ENCODE peak calls at places on chromosomes 16 and 17, in six cellular contexts. One of them, this sample, is unnamed.

GRCh38 chr17:10357768-10358167 is 15.0 kb downstream of the MYH13 start:
- DNase-seq in ureter: no peak
- DNase-seq in T-helper 17 cell: no peak
- DNase-seq in ELR: no peak
- DNase-seq in cardiac septum: no peak
- DNase-seq in CD4-positive, alpha-beta T cell: no peak
- DNase-seq in this sample: peak

GRCh38 chr16:48817032-48817431 is 207.1 kb upstream of the N4BP1 start:
- DNase-seq in ureter: no peak
- DNase-seq in T-helper 17 cell: no peak
- DNase-seq in ELR: no peak
- DNase-seq in cardiac septum: no peak
- DNase-seq in CD4-positive, alpha-beta T cell: no peak
- DNase-seq in this sample: no peak

GRCh38 chr16:8751481-8752311 is 45.7 kb downstream of the TMEM186 start:
- DNase-seq in ureter: no peak
- DNase-seq in T-helper 17 cell: no peak
- DNase-seq in ELR: peak
- DNase-seq in cardiac septum: no peak
- DNase-seq in CD4-positive, alpha-beta T cell: no peak
- DNase-seq in this sample: peak

GRCh38 chr17:16945513-16946201 is 26.3 kb downstream of the TNFRSF13B start:
- DNase-seq in ureter: peak
- DNase-seq in T-helper 17 cell: no peak
- DNase-seq in ELR: no peak
- DNase-seq in cardiac septum: no peak
- DNase-seq in CD4-positive, alpha-beta T cell: no peak
- DNase-seq in this sample: no peak

GRCh38 chr16:1781758-1782407 is 488 bp downstream of the SPSB3 start:
- DNase-seq in ureter: no peak
- DNase-seq in T-helper 17 cell: no peak
- DNase-seq in ELR: peak
- DNase-seq in cardiac septum: no peak
- DNase-seq in CD4-positive, alpha-beta T cell: no peak
- DNase-seq in this sample: peak

GRCh38 chr17:72529386-72529785 is 408.6 kb downstream of the SOX9 start:
- DNase-seq in ureter: no peak
- DNase-seq in T-helper 17 cell: no peak
- DNase-seq in ELR: no peak
- DNase-seq in cardiac septum: no peak
- DNase-seq in CD4-positive, alpha-beta T cell: no peak
- DNase-seq in this sample: no peak

GRCh38 chr16:20740007-20740883 is 1.4 kb downstream of the THUMPD1 start:
- DNase-seq in ureter: no peak
- DNase-seq in T-helper 17 cell: no peak
- DNase-seq in ELR: peak
- DNase-seq in cardiac septum: no peak
- DNase-seq in CD4-positive, alpha-beta T cell: no peak
- DNase-seq in this sample: peak

GRCh38 chr17:47993964-47994363 is 23.1 kb downstream of the CDK5RAP3 start:
- DNase-seq in ureter: no peak
- DNase-seq in T-helper 17 cell: no peak
- DNase-seq in ELR: no peak
- DNase-seq in cardiac septum: no peak
- DNase-seq in CD4-positive, alpha-beta T cell: no peak
- DNase-seq in this sample: no peak

GRCh38 chr17:41629316-41629715 is 4.9 kb upstream of the KRT17 start:
- DNase-seq in ureter: no peak
- DNase-seq in T-helper 17 cell: no peak
- DNase-seq in ELR: no peak
- DNase-seq in cardiac septum: no peak
- DNase-seq in CD4-positive, alpha-beta T cell: no peak
- DNase-seq in this sample: no peak

GRCh38 chr16:89375686-89376085 is 114.7 kb downstream of the ANKRD11 start:
- DNase-seq in ureter: no peak
- DNase-seq in T-helper 17 cell: no peak
- DNase-seq in ELR: no peak
- DNase-seq in cardiac septum: no peak
- DNase-seq in CD4-positive, alpha-beta T cell: no peak
- DNase-seq in this sample: no peak

This sample was measured in GM23248.